ENCODE peak calls at places on chromosomes 5 and 9, in eight cellular contexts. X, S, P, V, K, O, C and D are unnamed samples.

GRCh38 chr5:92908952-92909351 is 672.1 kb downstream of the NR2F1-AS1 start:
- DNase-seq in X (no peak), S (no peak), P (no peak), V (no peak), K (no peak), O (no peak), C (no peak), D (no peak)

GRCh38 chr9:129276486-129277260 is 98.6 kb upstream of the IER5L start:
- DNase-seq in X (no peak), S (no peak), P (no peak), V (no peak), K (no peak), O (no peak), C (no peak), D (no peak)

GRCh38 chr5:2128696-2129340 is 246.1 kb upstream of the IRX4 start:
- DNase-seq in X (no peak), S (no peak), P (no peak), V (no peak), K (no peak), O (no peak), C (no peak), D (no peak)

GRCh38 chr9:77883846-77884771 is 147.5 kb downstream of the GNAQ start:
- DNase-seq in X (no peak), S (no peak), P (no peak), V (no peak), K (peak), O (no peak), C (peak), D (peak)

GRCh38 chr5:171521219-171521633 is 101.8 kb downstream of the FGF18 start:
- DNase-seq in X (no peak), S (peak), P (no peak), V (no peak), K (peak), O (no peak), C (peak), D (peak)

GRCh38 chr5:17620627-17621026 is 10.4 kb downstream of the TAF11L12 start:
- DNase-seq in X (no peak), S (no peak), P (peak), V (no peak), K (no peak), O (no peak), C (peak), D (no peak)

GRCh38 chr5:68460147-68460760 is 244.7 kb downstream of the PIK3R1 start:
- DNase-seq in X (peak), S (peak), P (peak), V (peak), K (peak), O (peak), C (peak), D (peak)

GRCh38 chr5:42807722-42808447 is 3.8 kb downstream of the SELENOP start:
- DNase-seq in X (no peak), S (no peak), P (no peak), V (no peak), K (peak), O (no peak), C (no peak), D (no peak)

GRCh38 chr5:89457411-89458329 is 574.7 kb upstream of the MEF2C start:
- DNase-seq in X (peak), S (peak), P (no peak), V (no peak), K (no peak), O (no peak), C (peak), D (peak)

GRCh38 chr5:90479611-90480385 is 5.1 kb downstream of the POLR3G start:
- DNase-seq in X (no peak), S (no peak), P (no peak), V (no peak), K (peak), O (no peak), C (peak), D (peak)

GRCh38 chr9:21993893-21994525 is at the start of gene CDKN2A:
- DNase-seq in X (no peak), S (no peak), P (no peak), V (no peak), K (peak), O (peak), C (no peak), D (no peak)

GRCh38 chr5:141560725-141561483 is 57.9 kb downstream of the DIAPH1 start:
- DNase-seq in X (peak), S (peak), P (no peak), V (no peak), K (peak), O (no peak), C (peak), D (peak)